ENCODE peak calls at places on chromosome 19, in seven cellular contexts. M is SK-N-SH, A is HCT116, B is H1, K is K562, P is GM12878, N is HepG2. Z is an unnamed sample.

GRCh38 chr19:17304386-17305047 is 1.2 kb upstream of the MRPL34 start:
- DNase-seq in K (no peak), A (no peak), B (no peak), N (no peak), P (no peak), M (no peak), Z (no peak)

GRCh38 chr19:44848805-44849457 is 2.8 kb downstream of the NECTIN2 start:
- DNase-seq in P (no peak), K (peak; percentile 52), M (peak; percentile 47), A (no peak), B (no peak), N (no peak), Z (no peak)

GRCh38 chr19:29256516-29256915 is 43.6 kb upstream of the UQCRFS1 start:
- DNase-seq in M (no peak), K (no peak), N (no peak), A (no peak), P (no peak), B (no peak), Z (no peak)

GRCh38 chr19:10920781-10921180 is 7.7 kb downstream of the YIPF2 start:
- DNase-seq in N (no peak), P (no peak), A (no peak), M (no peak), K (no peak), B (no peak), Z (no peak)

GRCh38 chr19:33446918-33447293 is 73.4 kb downstream of the CEBPG start:
- DNase-seq in M (no peak), K (no peak), B (no peak), N (no peak), P (no peak), A (no peak), Z (no peak)

GRCh38 chr19:19943848-19944582 is 43.3 kb downstream of the ZNF93 start:
- DNase-seq in M (no peak), K (no peak), P (no peak), A (no peak), N (no peak), B (no peak), Z (no peak)

GRCh38 chr19:14434543-14435319 is 1.6 kb downstream of the PKN1 start:
- DNase-seq in K (peak; percentile 54), B (no peak), N (peak; percentile 72), A (no peak), M (peak; percentile 79), P (no peak), Z (no peak)

GRCh38 chr19:8145969-8146368 is 3.4 kb downstream of the FBN3 start:
- DNase-seq in K (peak; percentile 41), N (no peak), B (no peak), P (no peak), A (no peak), M (no peak), Z (peak; percentile 42)

GRCh38 chr19:10503002-10503789 is at the start of gene KEAP1:
- DNase-seq in N (peak; percentile 18), B (no peak), A (no peak), K (peak; percentile 85), P (no peak), M (peak; percentile 84), Z (peak; percentile 26)

GRCh38 chr19:5393088-5393487 is 52.5 kb upstream of the PTPRS start:
- DNase-seq in A (no peak), N (no peak), P (no peak), B (no peak), M (no peak), K (no peak), Z (no peak)

GRCh38 chr19:20315543-20315942 is 148.5 kb downstream of the ZNF486 start:
- DNase-seq in A (no peak), K (no peak), M (peak; percentile 66), N (no peak), B (no peak), P (no peak), Z (peak; percentile 2)

GRCh38 chr19:47445937-47446402 is 25.7 kb downstream of the SLC8A2 start:
- DNase-seq in K (peak; percentile 76), B (no peak), N (no peak), M (peak; percentile 89), P (no peak), A (no peak), Z (peak; percentile 45)

GRCh38 chr19:35718345-35719041 is 690 bp downstream of the KMT2B start:
- DNase-seq in A (no peak), B (no peak), P (no peak), M (peak; percentile 69), N (no peak), K (no peak), Z (no peak)

GRCh38 chr19:28063702-28064101 is 1149.2 kb downstream of the UQCRFS1 start:
- DNase-seq in A (no peak), P (no peak), K (no peak), B (no peak), N (no peak), M (no peak), Z (no peak)

GRCh38 chr19:803686-804418 is 6.6 kb downstream of the PTBP1 start:
- DNase-seq in P (no peak), A (no peak), B (no peak), K (no peak), M (no peak), N (no peak), Z (no peak)

GRCh38 chr19:45322744-45323281 is at the start of gene CKM:
- DNase-seq in B (no peak), M (no peak), A (no peak), P (no peak), K (no peak), N (no peak), Z (no peak)

GRCh38 chr19:42184401-42184861 is 33.0 kb downstream of the DEDD2 start:
- DNase-seq in N (peak; percentile 59), B (peak; percentile 79), A (peak; percentile 64), K (peak; percentile 86), P (no peak), M (peak; percentile 85), Z (peak; percentile 71)
- TF ChIP-seq JUND in N (no peak), B (no peak), A (no peak), K (peak; percentile 31), P (no peak), M (no peak), Z (no peak)

DNA sequence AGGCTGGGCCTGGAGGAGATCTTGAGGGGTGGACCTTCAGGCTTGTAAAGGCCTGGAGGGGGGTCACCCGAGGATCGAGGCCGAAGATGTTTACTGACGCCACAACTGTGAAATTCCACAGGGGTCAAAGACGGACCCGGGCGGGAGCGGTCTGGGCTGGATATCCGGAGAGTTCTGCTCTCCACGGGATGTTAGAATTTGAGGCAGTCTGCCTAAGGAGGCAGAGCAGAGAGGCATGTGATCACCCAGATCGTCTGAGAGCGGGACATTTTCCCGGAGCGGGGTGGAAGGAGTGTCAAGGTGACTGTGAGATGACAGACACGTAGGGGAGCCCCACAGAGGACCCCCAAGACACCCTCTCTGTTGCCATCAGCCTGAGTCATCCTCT is 13.2 kb downstream of the KLHL26 start:
- DNase-seq in N (no peak), B (no peak), K (no peak), M (no peak), P (no peak), A (no peak), Z (no peak)
- TF ChIP-seq JUND in N (no peak), B (no peak), K (no peak), M (no peak), P (no peak), A (no peak), Z (no peak)

DNA sequence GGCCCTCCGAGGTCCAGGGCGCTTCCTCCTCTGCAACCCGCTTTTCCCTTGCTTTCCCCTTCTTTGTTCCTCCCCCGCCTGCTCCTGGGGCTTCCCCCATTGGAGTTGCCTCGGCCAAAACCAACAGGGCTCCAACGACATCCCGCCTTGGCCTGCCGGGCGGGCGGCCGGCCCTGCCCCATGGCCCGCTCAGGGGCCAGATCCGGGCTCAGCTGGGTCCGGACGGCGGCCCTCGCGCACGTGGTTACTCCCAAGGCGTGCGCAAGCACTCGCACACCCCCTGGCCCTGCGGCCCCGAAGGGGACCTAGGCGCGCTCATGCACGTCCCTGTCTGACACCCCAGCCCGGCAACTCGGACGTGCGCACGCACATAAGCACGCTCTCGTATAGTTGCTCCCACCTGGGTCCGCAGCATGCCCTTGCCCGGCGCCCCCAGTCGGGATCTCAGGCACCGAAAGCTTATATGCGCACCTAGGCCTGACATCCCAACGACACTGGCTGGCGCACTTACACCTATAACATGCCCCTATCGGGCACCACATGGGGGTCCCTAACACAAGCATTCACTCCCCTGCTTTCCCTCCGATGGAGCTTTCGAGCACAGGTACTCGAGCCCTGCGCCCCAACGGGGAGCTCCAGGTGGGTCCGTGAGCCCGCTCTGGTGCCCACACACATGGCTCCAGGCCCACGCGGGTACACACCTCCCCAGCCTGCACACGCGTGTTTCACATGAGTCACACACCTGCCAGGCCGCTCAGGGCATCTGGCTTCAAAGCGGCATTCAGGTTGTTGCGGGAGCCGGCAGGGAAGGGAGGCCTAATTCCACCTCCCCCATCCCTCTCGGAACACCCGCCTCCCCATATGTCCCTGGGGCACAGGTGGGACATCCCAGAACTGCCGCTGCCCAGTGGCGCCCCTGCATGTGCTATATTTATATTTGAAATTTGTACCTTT is 15.0 kb downstream of the NFIX start:
- DNase-seq in P (no peak), N (no peak), K (no peak), A (no peak), M (no peak), B (no peak), Z (no peak)
- TF ChIP-seq JUND in P (no peak), N (no peak), K (no peak), A (no peak), M (no peak), B (no peak), Z (no peak)

GRCh38 chr19:50548191-50549058 is 19.8 kb downstream of the LRRC4B start:
- DNase-seq in M (no peak), K (no peak), B (no peak), A (no peak), P (no peak), N (no peak), Z (no peak)

GRCh38 chr19:50546527-50547221 is 21.6 kb downstream of the LRRC4B start:
- DNase-seq in P (no peak), M (no peak), B (no peak), A (no peak), K (no peak), N (no peak), Z (no peak)

GRCh38 chr19:50549059-50549926 is 18.9 kb downstream of the LRRC4B start:
- DNase-seq in P (no peak), B (no peak), M (no peak), K (no peak), A (no peak), N (no peak), Z (no peak)

GRCh38 chr19:50549927-50550593 is 18.2 kb downstream of the LRRC4B start:
- DNase-seq in N (no peak), B (no peak), M (no peak), P (no peak), K (no peak), A (no peak), Z (no peak)

DNA sequence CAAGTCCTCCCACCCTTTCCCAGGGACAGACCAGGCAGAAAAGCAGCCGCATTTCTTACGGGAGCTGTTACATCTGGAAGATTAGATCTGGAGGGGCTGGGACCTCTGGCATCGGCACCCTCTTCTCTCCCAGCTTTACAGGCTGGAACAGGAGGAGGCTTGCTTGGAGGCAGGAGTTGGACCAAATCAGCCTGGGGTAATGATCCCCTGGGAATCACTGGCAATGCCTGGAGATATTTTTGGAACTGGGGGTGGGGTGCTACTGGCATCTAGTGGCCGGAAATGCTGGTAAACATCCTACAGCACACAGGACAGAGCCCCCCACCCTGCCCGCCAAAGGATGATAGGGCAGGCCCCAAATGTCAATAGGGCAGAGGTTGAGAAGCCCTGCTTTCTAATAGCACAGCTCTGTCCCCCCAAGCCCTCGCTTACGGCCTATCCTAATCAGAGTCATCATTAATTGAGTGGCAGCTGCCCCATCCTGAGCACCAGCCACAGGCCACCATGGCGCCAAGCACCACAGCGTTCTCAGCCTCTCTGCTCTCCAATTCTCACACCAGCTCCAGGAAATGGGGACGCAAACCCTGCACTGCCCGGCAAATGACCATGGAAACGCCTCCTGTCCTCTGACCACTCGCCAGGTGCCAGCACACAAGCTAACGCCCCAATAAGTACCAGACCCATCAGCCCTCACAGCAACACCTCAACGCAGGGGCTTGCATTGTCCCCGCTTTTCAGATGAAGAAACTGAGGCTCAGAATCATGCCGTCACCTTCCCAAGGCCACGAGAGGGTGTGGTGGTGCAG is 20.6 kb downstream of the LRRC4B start:
- DNase-seq in P (no peak), A (no peak), M (peak; percentile 64), B (no peak), N (no peak), K (no peak), Z (no peak)
- TF ChIP-seq JUND in P (no peak), A (no peak), M (no peak), B (no peak), N (no peak), K (no peak), Z (no peak)

Z was measured in T47D.